ENCODE peak calls at places on chromosomes 2 and 18, in five cellular contexts. T, F, B, O and Q are unnamed samples.

GRCh38 chr18:79510046-79510685 is 114.4 kb downstream of the NFATC1 start:
- DNase-seq in F (no peak), T (no peak), O (no peak), B (no peak), Q (no peak)

GRCh38 chr2:225932741-225933413 is 533.4 kb downstream of the NYAP2 start:
- DNase-seq in O (no peak), B (no peak), T (no peak), F (no peak), Q (no peak)

GRCh38 chr2:1590611-1591460 is 153.5 kb downstream of the PXDN start:
- DNase-seq in B (no peak), T (no peak), F (no peak), O (no peak), Q (no peak)

GRCh38 chr2:10124538-10125045 is 2.1 kb downstream of the RRM2 start:
- DNase-seq in B (peak; percentile 62), O (no peak), T (peak; percentile 59), F (peak; percentile 71), Q (peak; percentile 71)

GRCh38 chr2:151029406-151030157 is 232.1 kb downstream of the RBM43 start:
- DNase-seq in B (no peak), F (no peak), O (no peak), T (no peak), Q (no peak)

GRCh38 chr2:20135631-20136050 is 84.2 kb upstream of the LAPTM4A start:
- DNase-seq in B (peak; percentile 78), O (no peak), F (peak; percentile 84), T (peak; percentile 5), Q (peak; percentile 67)

GRCh38 chr2:85649201-85650190 is 18.5 kb downstream of the SFTPB start:
- DNase-seq in B (no peak), T (no peak), O (peak; percentile 12), F (no peak), Q (no peak)

GRCh38 chr2:19346983-19347618 is 11.3 kb downstream of the OSR1 start:
- DNase-seq in F (no peak), O (no peak), B (no peak), T (no peak), Q (no peak)

GRCh38 chr2:237964578-237965404 is 2.0 kb upstream of the UBE2F start:
- DNase-seq in O (peak; percentile 58), T (no peak), B (no peak), F (peak; percentile 52), Q (no peak)

GRCh38 chr2:110820128-110820527 is 87.8 kb downstream of the ACOXL start:
- DNase-seq in B (no peak), O (no peak), F (no peak), T (no peak), Q (no peak)

GRCh38 chr2:88626171-88627054 is 851 bp downstream of the EIF2AK3 start:
- DNase-seq in B (no peak), T (peak; percentile 53), O (peak; percentile 19), F (peak; percentile 42), Q (peak; percentile 21)